ENCODE peak calls at places on chromosomes 16 and 17, in six cellular contexts. U, G, L, E, R and N are unnamed samples.

GRCh38 chr16:86712158-86713009 is 134.0 kb downstream of the FOXL1 start:
- DNase-seq in R (no peak), L (no peak), E (no peak), G (no peak), U (no peak), N (no peak)

GRCh38 chr16:23999663-24000062 is 163.9 kb downstream of the PRKCB start:
- DNase-seq in R (no peak), L (no peak), G (no peak), U (no peak), E (no peak), N (no peak)

GRCh38 chr16:52561910-52562741 is 15.2 kb upstream of the TOX3 start:
- DNase-seq in G (no peak), E (no peak), R (no peak), U (no peak), L (no peak), N (peak)

GRCh38 chr16:65509172-65509571 is 387.3 kb upstream of the CDH11 start:
- DNase-seq in R (peak), G (no peak), L (peak), U (no peak), E (no peak), N (no peak)

GRCh38 chr16:29148867-29149272 is 164.0 kb downstream of the LAT start:
- DNase-seq in R (no peak), E (no peak), G (no peak), U (no peak), L (no peak), N (no peak)

GRCh38 chr17:10754109-10754508 is 24.3 kb upstream of the TMEM220 start:
- DNase-seq in E (no peak), U (peak), G (peak), L (peak), R (no peak), N (peak)

GRCh38 chr17:77247048-77247541 is 106.3 kb downstream of the SEC14L1 start:
- DNase-seq in R (no peak), U (peak), E (peak), L (peak), G (peak), N (peak)

GRCh38 chr17:80971704-80972304 is 19.8 kb upstream of the CHMP6 start:
- DNase-seq in L (no peak), G (no peak), R (no peak), U (no peak), E (no peak), N (no peak)

GRCh38 chr17:7528842-7529241 is 20.0 kb upstream of the TNFSF12 start:
- DNase-seq in L (no peak), E (no peak), G (no peak), R (no peak), U (no peak), N (no peak)

GRCh38 chr17:31488264-31488981 is 96.9 kb downstream of the RAB11FIP4 start:
- DNase-seq in U (peak), G (no peak), L (no peak), R (no peak), E (no peak), N (peak)

GRCh38 chr16:27084296-27085065 is 17.8 kb downstream of the C16orf82 start:
- DNase-seq in E (no peak), L (no peak), R (no peak), U (no peak), G (no peak), N (no peak)

GRCh38 chr17:78675316-78675616 is 98.1 kb upstream of the DNAH17 start:
- DNase-seq in R (no peak), E (no peak), L (no peak), U (no peak), G (no peak), N (no peak)

GRCh38 chr16:51129105-51129504 is 22.0 kb downstream of the SALL1 start:
- DNase-seq in U (no peak), R (no peak), L (no peak), G (peak), E (no peak), N (no peak)

GRCh38 chr17:37430051-37430591 is 23.4 kb downstream of the TADA2A start:
- DNase-seq in E (no peak), G (peak), U (no peak), L (peak), R (no peak), N (no peak)

GRCh38 chr17:65594585-65594940 is 33.1 kb upstream of the AXIN2 start:
- DNase-seq in G (peak), E (no peak), L (peak), U (no peak), R (no peak), N (no peak)

GRCh38 chr17:33152793-33153192 is 140.3 kb downstream of the ASIC2 start:
- DNase-seq in U (no peak), E (no peak), L (no peak), G (no peak), R (no peak), N (no peak)

GRCh38 chr16:28107232-28107631 is 43.7 kb upstream of the GSG1L start:
- DNase-seq in L (no peak), E (no peak), U (no peak), G (no peak), R (no peak), N (no peak)

GRCh38 chr17:61818225-61818624 is 45.1 kb downstream of the BRIP1 start:
- DNase-seq in E (no peak), L (no peak), G (no peak), R (no peak), U (no peak), N (no peak)

GRCh38 chr17:66043419-66043818 is 148.5 kb downstream of the CEP112 start:
- DNase-seq in L (no peak), U (no peak), R (no peak), E (no peak), G (no peak), N (no peak)

GRCh38 chr16:54326266-54326662 is 39.7 kb upstream of the IRX3 start:
- DNase-seq in G (peak), R (no peak), E (no peak), L (peak), U (no peak), N (peak)

GRCh38 chr16:12317856-12318591 is 341.5 kb downstream of the SNX29 start:
- DNase-seq in R (no peak), L (no peak), G (no peak), E (no peak), U (peak), N (no peak)

GRCh38 chr16:25014500-25015147 is 545 bp downstream of the ARHGAP17 start:
- DNase-seq in G (peak), R (no peak), L (peak), U (peak), E (peak), N (peak)

GRCh38 chr17:16391451-16391850 is 10.6 kb downstream of the UBB start:
- DNase-seq in R (no peak), L (no peak), G (no peak), U (no peak), E (no peak), N (no peak)

GRCh38 chr17:28760987-28761562 is 17.3 kb downstream of the TRAF4 start:
- DNase-seq in U (peak), E (no peak), R (peak), L (peak), G (peak), N (peak)

GRCh38 chr16:89826531-89827382 is 1.5 kb upstream of the SPIRE2 start:
- DNase-seq in G (no peak), U (no peak), L (no peak), E (no peak), R (no peak), N (no peak)

GRCh38 chr17:73029941-73030340 is 62.5 kb downstream of the SLC39A11 start:
- DNase-seq in U (no peak), L (no peak), E (no peak), G (no peak), R (no peak), N (peak)

GRCh38 chr16:27318399-27319256 is 4.9 kb downstream of the IL4R start:
- DNase-seq in U (peak), E (peak), G (no peak), L (peak), R (no peak), N (no peak)

GRCh38 chr17:2899911-2900310 is 103.7 kb downstream of the RAP1GAP2 start:
- DNase-seq in G (no peak), R (no peak), E (no peak), L (no peak), U (no peak), N (peak)

GRCh38 chr17:55233840-55234239 is 30.9 kb upstream of the HLF start:
- DNase-seq in L (no peak), R (no peak), G (no peak), E (no peak), U (no peak), N (no peak)

DNA sequence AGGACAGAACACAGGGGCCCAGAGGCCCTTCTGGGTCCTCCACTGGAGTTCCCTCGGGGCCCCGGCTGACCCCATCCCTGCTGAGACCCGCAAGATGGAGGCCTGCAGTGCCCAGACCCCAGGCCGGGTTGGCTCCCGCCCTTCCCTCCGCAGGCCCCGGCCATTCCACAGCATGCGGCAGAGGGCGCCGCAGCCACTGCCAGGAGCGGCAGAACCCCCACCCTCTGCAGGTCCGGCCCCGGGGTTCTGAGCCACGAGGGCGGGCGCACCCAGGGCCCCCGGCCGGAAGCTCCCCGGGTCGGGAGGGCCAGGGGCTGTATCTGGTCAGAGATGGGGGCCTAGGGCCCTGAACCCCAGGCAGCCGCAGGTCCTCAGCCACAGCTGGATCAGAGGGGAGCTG is 2.4 kb upstream of the PERCC1 start:
- DNase-seq in G (peak), U (peak), E (no peak), L (no peak), R (no peak), N (no peak)
- TF ChIP-seq CTCF in G (peak), U (peak), E (no peak), L (peak), R (peak), N (no peak)

DNA sequence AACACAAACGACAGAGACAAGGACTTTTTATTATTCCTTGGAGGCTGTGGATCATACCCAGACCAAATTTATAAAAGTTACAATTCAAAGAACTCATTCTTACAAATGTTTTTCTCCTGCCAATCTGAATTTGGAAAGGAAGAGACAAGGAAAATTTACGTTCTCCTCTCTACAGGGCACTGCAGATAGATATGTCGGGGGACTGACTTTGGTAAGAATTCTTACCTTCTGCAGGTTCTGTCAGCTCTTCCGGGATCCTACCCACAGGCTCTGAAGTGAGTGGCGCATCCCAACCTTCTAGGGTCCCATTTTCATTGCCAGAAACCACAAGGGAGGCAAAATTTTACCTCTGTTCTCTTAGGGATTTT is 2.2 kb upstream of the SLFN12L start:
- DNase-seq in G (no peak), U (no peak), R (no peak), L (no peak), E (no peak), N (no peak)
- H3K4me3 ChIP-seq in G (no peak), U (no peak), R (no peak), L (no peak), E (no peak), N (no peak)

GRCh38 chr16:9820481-9821246 is 361.6 kb downstream of the GRIN2A start:
- DNase-seq in U (no peak), G (no peak), R (no peak), E (no peak), L (no peak), N (no peak)
- TF ChIP-seq CTCF in U (no peak), G (no peak), R (no peak), E (no peak), L (no peak), N (no peak)

DNA sequence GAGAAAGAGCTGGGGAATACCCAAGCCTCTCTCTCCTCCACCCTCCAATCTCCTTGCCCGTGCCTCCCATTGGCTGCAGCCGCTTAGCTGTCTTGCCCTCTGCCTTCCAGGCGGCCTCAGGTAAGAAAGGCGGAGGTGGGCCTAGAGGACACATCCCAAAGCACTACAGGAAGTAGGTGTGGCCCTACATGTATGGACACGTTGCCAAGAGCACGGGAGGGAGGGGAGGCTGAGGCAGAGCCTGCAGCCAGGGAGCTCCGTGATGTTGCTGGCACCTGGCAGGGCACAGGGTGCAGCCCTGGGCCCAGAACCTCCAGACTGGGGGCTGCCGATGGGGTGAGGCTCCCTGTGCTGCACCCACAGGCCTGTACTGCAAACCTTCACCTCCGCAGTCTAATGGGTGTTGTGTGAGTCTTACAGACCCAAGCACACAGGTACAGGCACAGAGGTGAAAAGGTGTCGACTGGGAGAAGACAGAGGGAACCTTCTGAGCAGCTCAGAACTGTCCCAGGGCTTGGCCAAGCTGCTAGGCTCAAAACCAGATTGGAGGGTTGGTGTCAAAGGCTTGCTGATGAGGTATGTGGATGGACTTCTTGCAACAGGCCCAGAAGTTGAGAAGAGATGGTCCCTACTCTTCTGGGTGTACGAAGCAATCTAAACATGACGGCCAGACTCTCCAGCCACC is 23.5 kb upstream of the FOXK2 start:
- DNase-seq in E (no peak), L (no peak), R (no peak), U (no peak), G (no peak), N (no peak)
- H3K4me3 ChIP-seq in E (no peak), L (no peak), R (no peak), U (no peak), G (no peak), N (no peak)

DNA sequence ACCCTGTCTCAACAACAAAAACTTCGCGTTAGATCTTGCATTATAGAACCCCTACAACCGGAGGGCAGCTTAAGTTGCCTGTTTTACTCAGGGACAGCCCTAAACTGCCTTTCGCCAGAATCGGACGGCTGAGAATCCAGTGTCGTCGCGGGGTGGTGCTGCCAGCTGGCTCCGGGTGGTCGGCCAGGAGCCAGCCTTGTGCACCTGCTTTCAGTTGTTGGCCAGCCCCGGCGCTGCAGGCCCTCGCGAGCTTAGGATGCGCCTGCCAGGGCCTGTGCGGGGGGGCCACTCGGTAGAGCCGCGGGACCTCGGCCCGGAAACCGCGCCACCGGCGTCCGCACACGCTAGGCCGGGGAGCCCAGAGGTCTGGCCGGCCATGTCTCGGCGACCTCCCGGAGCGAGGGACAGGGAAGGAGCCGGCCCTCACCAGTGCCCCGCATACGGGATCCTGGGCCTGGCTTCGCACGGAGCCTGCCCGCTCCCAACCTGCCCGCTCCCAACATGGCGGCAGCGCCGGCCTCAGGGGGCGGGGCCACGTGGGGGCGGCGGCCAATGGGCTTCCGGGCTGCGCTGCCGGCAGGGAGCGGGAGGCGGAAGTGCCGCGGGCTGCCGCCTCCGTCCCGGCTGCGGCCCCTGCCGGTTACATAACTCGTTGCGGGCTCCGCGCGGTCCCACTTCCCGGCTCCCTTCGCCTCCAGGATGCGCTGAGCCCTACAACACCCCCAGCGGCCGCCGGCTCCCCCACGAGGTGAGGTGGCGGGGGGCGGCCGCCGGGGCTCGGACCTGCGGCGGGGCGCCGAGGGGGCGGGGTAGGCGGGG is 14.2 kb downstream of the NAA60 start:
- DNase-seq in R (peak), G (peak), U (peak), L (peak), E (peak), N (peak)
- TF ChIP-seq CTCF in R (peak), G (peak), U (no peak), L (peak), E (no peak), N (peak)